ENCODE peak calls at places on chromosomes 3 and 15, in five cellular contexts. B is GM23248, H is Calu3, O is thoracic aorta, W is HL-60. K is an unnamed sample.

GRCh38 chr3:61927332-61927731 is 366.0 kb downstream of the PTPRG start:
- DNase-seq in O (peak), H (no peak), W (no peak), B (peak), K (peak)

GRCh38 chr3:122318620-122319019 is 6.4 kb upstream of the CSTA start:
- DNase-seq in H (no peak), W (no peak), B (peak), O (no peak), K (no peak)

GRCh38 chr3:129562803-129563202 is 19.8 kb downstream of the H1-8 start:
- DNase-seq in W (no peak), B (no peak), O (no peak), H (no peak), K (no peak)

GRCh38 chr3:124787490-124788195 is 57.4 kb downstream of the UMPS start:
- DNase-seq in H (no peak), B (peak), W (no peak), O (no peak), K (no peak)

GRCh38 chr3:113097821-113098516 is 107.2 kb downstream of the GTPBP8 start:
- DNase-seq in H (no peak), B (peak), O (no peak), W (no peak), K (no peak)

GRCh38 chr3:129992781-129993180 is 18.3 kb downstream of the TRH start:
- DNase-seq in W (no peak), H (peak), B (peak), O (no peak), K (no peak)

GRCh38 chr15:51307811-51308210 is 30.6 kb downstream of the CYP19A1 start:
- DNase-seq in B (no peak), W (no peak), O (no peak), H (no peak), K (peak)

GRCh38 chr3:190984502-190985244 is 122.2 kb upstream of the GMNC start:
- DNase-seq in O (no peak), B (no peak), H (no peak), W (no peak), K (no peak)

GRCh38 chr15:77633913-77634265 is 1.2 kb upstream of the LINGO1 start:
- DNase-seq in B (no peak), H (no peak), O (no peak), W (no peak), K (no peak)

GRCh38 chr15:90907838-90908507 is 4.9 kb downstream of the MAN2A2 start:
- DNase-seq in O (no peak), H (no peak), W (no peak), B (no peak), K (no peak)

GRCh38 chr3:171566803-171567422 is 106.7 kb upstream of the TNIK start:
- DNase-seq in W (no peak), H (peak), B (peak), O (no peak), K (no peak)

GRCh38 chr3:148078659-148079058 is 619.0 kb upstream of the AGTR1 start:
- DNase-seq in W (no peak), O (no peak), B (peak), H (no peak), K (no peak)

GRCh38 chr15:74727727-74728126 is 2.4 kb upstream of the CYP1A1 start:
- DNase-seq in H (no peak), W (no peak), B (no peak), O (no peak), K (no peak)

K was measured in tibial artery.